ENCODE peak calls at places on chromosomes 1 and 21, in seven cellular contexts. S is sigmoid colon; Z is IMR-90; H is CD8-positive, alpha-beta T cell; L is SK-N-SH; Y is lung; I is endothelial cell of umbilical vein. M is an unnamed sample. For H3K4me1, the result is how much of the 10 kb centered on the place peaks cover.

GRCh38 chr1:219650880-219651279 is 38.0 kb upstream of the ZC3H11B start:
- DNase-seq in S (no peak), Z (no peak), H (no peak), L (no peak), Y (no peak), I (no peak), M (no peak)

GRCh38 chr1:180173952-180174351 is 19.3 kb downstream of the QSOX1 start:
- DNase-seq in S (peak), Z (peak), H (no peak), L (no peak), Y (peak), I (no peak), M (no peak)

GRCh38 chr1:2555634-2556276 is 416 bp upstream of the TNFRSF14 start:
- DNase-seq in S (peak), Z (no peak), H (peak), L (no peak), Y (peak), I (peak), M (no peak)

GRCh38 chr1:153670257-153670858 is 435 bp downstream of the ILF2 start:
- DNase-seq in S (no peak), Z (no peak), H (peak), L (peak), Y (no peak), I (no peak), M (no peak)

GRCh38 chr1:221012087-221012486 is 132.8 kb downstream of the HLX start:
- DNase-seq in S (no peak), Z (no peak), H (no peak), L (no peak), Y (no peak), I (no peak), M (no peak)

GRCh38 chr1:61080408-61081134 is 1.8 kb upstream of the NFIA start:
- DNase-seq in S (no peak), Z (no peak), H (no peak), L (no peak), Y (no peak), I (peak), M (no peak)

GRCh38 chr1:4713669-4714068 is 59.3 kb downstream of the AJAP1 start:
- DNase-seq in S (no peak), Z (no peak), H (peak), L (no peak), Y (no peak), I (no peak), M (no peak)

GRCh38 chr1:212045981-212046380 is 10.4 kb downstream of the DTL start:
- DNase-seq in S (no peak), Z (peak), H (no peak), L (no peak), Y (no peak), I (no peak), M (no peak)

GRCh38 chr1:197620660-197621273 is 154.5 kb downstream of the DENND1B start:
- DNase-seq in S (no peak), Z (no peak), H (no peak), L (no peak), Y (no peak), I (no peak), M (no peak)

GRCh38 chr1:211833174-211833820 is 2.7 kb upstream of the LPGAT1 start:
- DNase-seq in S (no peak), Z (no peak), H (no peak), L (no peak), Y (no peak), I (no peak), M (no peak)

GRCh38 chr1:92902406-92902744 is 58.9 kb downstream of the DIPK1A start:
- DNase-seq in S (no peak), Z (no peak), H (no peak), L (no peak), Y (no peak), I (no peak), M (peak)

GRCh38 chr1:225250432-225250831 is 177.4 kb downstream of the LBR start:
- DNase-seq in S (no peak), Z (no peak), H (no peak), L (no peak), Y (no peak), I (no peak), M (no peak)

GRCh38 chr1:169779150-169779549 is 15.6 kb downstream of the METTL18 start:
- DNase-seq in S (no peak), Z (no peak), H (no peak), L (no peak), Y (no peak), I (peak), M (no peak)

GRCh38 chr1:154998818-154999650 is 3.6 kb upstream of the ZBTB7B start:
- DNase-seq in S (peak), Z (peak), H (peak), L (peak), Y (no peak), I (peak), M (peak)

GRCh38 chr1:8915446-8915845 is 30.2 kb upstream of the CA6 start:
- DNase-seq in S (no peak), Z (no peak), H (no peak), L (no peak), Y (no peak), I (no peak), M (no peak)

GRCh38 chr1:116002781-116003455 is 26.6 kb downstream of the SLC22A15 start:
- DNase-seq in S (no peak), Z (no peak), H (no peak), L (no peak), Y (no peak), I (no peak), M (no peak)

GRCh38 chr1:238664139-238664538 is 722.2 kb upstream of the CHRM3 start:
- DNase-seq in S (no peak), Z (no peak), H (no peak), L (no peak), Y (no peak), I (no peak), M (no peak)

GRCh38 chr1:157156058-157156541 is 17.9 kb upstream of the ETV3 start:
- DNase-seq in S (peak), Z (peak), H (peak), L (peak), Y (peak), I (peak), M (peak)

GRCh38 chr1:200366577-200367253 is 43.1 kb downstream of the ZNF281 start:
- DNase-seq in S (no peak), Z (no peak), H (no peak), L (no peak), Y (no peak), I (no peak), M (peak)

GRCh38 chr1:75615664-75616435 is 4.9 kb upstream of the SLC44A5 start:
- DNase-seq in S (peak), Z (peak), H (peak), L (peak), Y (peak), I (peak), M (peak)

GRCh38 chr1:227370463-227371254 is 52.4 kb upstream of the CDC42BPA start:
- DNase-seq in S (no peak), Z (peak), H (no peak), L (no peak), Y (no peak), I (peak), M (no peak)

GRCh38 chr1:172278478-172278877 is 142.0 kb upstream of the C1orf105 start:
- DNase-seq in S (no peak), Z (peak), H (no peak), L (no peak), Y (no peak), I (no peak), M (peak)

GRCh38 chr1:93692983-93693591 is 11.4 kb upstream of the BCAR3 start:
- DNase-seq in S (no peak), Z (peak), H (no peak), L (no peak), Y (no peak), I (peak), M (no peak)

GRCh38 chr1:110890474-110891196 is 17.7 kb downstream of the CD53 start:
- DNase-seq in S (no peak), Z (no peak), H (no peak), L (no peak), Y (no peak), I (no peak), M (no peak)

GRCh38 chr1:91166106-91166712 is 144.4 kb upstream of the ZNF644 start:
- DNase-seq in S (no peak), Z (peak), H (no peak), L (peak), Y (peak), I (peak), M (peak)

GRCh38 chr1:7941437-7941793 is 776 bp upstream of the TNFRSF9 start:
- DNase-seq in S (no peak), Z (peak), H (no peak), L (no peak), Y (no peak), I (no peak), M (no peak)

GRCh38 chr1:67674260-67675011 is 10.6 kb upstream of the GADD45A start:
- DNase-seq in S (peak), Z (peak), H (peak), L (peak), Y (peak), I (peak), M (no peak)

GRCh38 chr1:22712502-22713271 is 2.0 kb downstream of the EPHB2 start:
- DNase-seq in S (no peak), Z (peak), H (no peak), L (peak), Y (no peak), I (peak), M (no peak)

GRCh38 chr1:27427329-27427728 is 34.9 kb downstream of the GPR3 start:
- DNase-seq in S (no peak), Z (no peak), H (no peak), L (no peak), Y (no peak), I (no peak), M (no peak)

GRCh38 chr21:32094792-32095191 is 184.1 kb downstream of the MIS18A start:
- DNase-seq in S (no peak), Z (peak), H (no peak), L (no peak), Y (no peak), I (peak), M (peak)

GRCh38 chr1:33247537-33247936 is 8.8 kb upstream of the ZNF362 start:
- DNase-seq in S (no peak), Z (no peak), H (no peak), L (no peak), Y (no peak), I (no peak), M (peak)

GRCh38 chr21:45512626-45513002 is 29.6 kb downstream of the SLC19A1 start:
- DNase-seq in S (no peak), Z (no peak), H (peak), L (no peak), Y (no peak), I (no peak), M (peak)

GRCh38 chr1:91550961-91551360 is 50.3 kb downstream of the CDC7 start:
- DNase-seq in S (no peak), Z (no peak), H (no peak), L (no peak), Y (no peak), I (no peak), M (no peak)

GRCh38 chr1:209625791-209626285 is 26.4 kb downstream of the LAMB3 start:
- DNase-seq in S (no peak), Z (no peak), H (no peak), L (no peak), Y (no peak), I (no peak), M (no peak)

GRCh38 chr1:161114556-161114955 is 3.3 kb downstream of the PFDN2 start:
- DNase-seq in S (no peak), Z (peak), H (no peak), L (no peak), Y (no peak), I (no peak), M (no peak)
- H3K4me1 ChIP-seq in S (under half), Z (under half), H (under half), L (under half), Y (under half), I (under half), M (under half)

GRCh38 chr1:226308723-226309397 is at the start of gene LIN9:
- DNase-seq in S (peak), Z (peak), H (peak), L (peak), Y (peak), I (peak), M (peak)
- H3K4me1 ChIP-seq in S (under half), Z (under half), H (under half), L (under half), Y (under half), I (under half), M (under half)

GRCh38 chr1:19444399-19445021 is 40.8 kb downstream of the CAPZB start:
- DNase-seq in S (no peak), Z (no peak), H (no peak), L (no peak), Y (no peak), I (no peak), M (no peak)
- H3K4me1 ChIP-seq in S (half or more), Z (under half), H (half or more), L (half or more), Y (under half), I (under half), M (under half)

GRCh38 chr1:145985129-145985501 is 11.3 kb downstream of the TXNIP start:
- DNase-seq in S (peak), Z (no peak), H (no peak), L (no peak), Y (no peak), I (no peak), M (no peak)

GRCh38 chr1:145987926-145988325 is 8.5 kb downstream of the TXNIP start:
- DNase-seq in S (no peak), Z (no peak), H (no peak), L (no peak), Y (no peak), I (no peak), M (no peak)

GRCh38 chr1:145983959-145984830 is 12.2 kb downstream of the TXNIP start:
- DNase-seq in S (peak), Z (no peak), H (peak), L (no peak), Y (no peak), I (no peak), M (no peak)

GRCh38 chr1:145986551-145986950 is 9.8 kb downstream of the TXNIP start:
- DNase-seq in S (peak), Z (no peak), H (no peak), L (no peak), Y (no peak), I (no peak), M (no peak)

GRCh38 chr1:145985502-145986439 is 10.6 kb downstream of the TXNIP start:
- DNase-seq in S (peak), Z (peak), H (no peak), L (no peak), Y (peak), I (peak), M (no peak)
- H3K4me1 ChIP-seq in S (half or more), Z (under half), H (half or more), L (under half), Y (under half), I (under half), M (under half)

DNA sequence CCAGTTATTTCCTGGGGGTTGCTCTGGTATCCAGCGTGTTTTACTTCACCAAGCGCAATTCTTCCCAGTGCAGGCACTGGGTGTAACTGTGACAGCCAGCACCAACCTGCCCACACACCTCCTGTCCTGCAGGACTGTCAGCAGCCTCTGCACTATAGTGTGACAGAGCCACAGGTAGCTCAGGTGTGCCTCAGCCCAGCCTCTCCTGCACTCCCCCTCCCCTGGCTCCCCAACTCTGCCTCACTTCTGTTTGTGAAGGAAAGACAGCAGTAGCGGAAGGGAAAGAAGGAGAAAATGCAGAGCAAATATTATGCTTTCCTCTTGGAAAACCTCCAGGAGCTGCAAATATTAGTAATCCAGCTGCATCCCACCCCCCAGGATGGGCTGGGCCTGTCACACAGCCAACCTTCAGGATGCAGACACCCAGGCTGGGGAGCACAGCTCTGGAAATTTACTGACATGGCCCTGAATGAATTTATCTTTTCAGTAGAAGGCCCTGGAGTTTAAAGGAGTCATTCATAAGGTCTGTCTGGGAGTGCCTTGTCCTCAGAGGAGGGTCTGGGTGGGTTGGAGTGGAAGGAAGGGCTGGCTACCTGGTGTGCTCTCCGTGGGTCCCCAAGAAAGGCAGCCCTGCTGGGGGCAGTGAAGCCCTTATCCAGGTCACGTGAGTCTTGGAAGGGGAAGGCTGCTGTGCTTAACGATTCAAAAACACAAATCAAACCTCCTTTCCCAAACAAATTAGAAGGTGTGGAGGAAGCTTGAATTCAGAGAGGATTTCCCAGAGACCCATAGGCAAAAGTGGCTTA is 20.9 kb downstream of the CAPN2 start:
- DNase-seq in S (no peak), Z (peak), H (no peak), L (no peak), Y (no peak), I (peak), M (no peak)
- H3K4me1 ChIP-seq in S (under half), Z (under half), H (under half), L (under half), Y (under half), I (half or more), M (under half)

GRCh38 chr1:54372978-54373377 is 33.2 kb downstream of the SSBP3 start:
- DNase-seq in S (no peak), Z (no peak), H (peak), L (no peak), Y (no peak), I (no peak), M (no peak)
- H3K4me1 ChIP-seq in S (half or more), Z (under half), H (half or more), L (under half), Y (under half), I (under half), M (half or more)